ENCODE peak calls at places on chromosomes 4 and X, in four cellular contexts. Z, Q, N and U are unnamed samples.

GRCh38 chr4:115219862-115220261 is 106.4 kb upstream of the NDST4 start:
- DNase-seq in N (no peak), Q (no peak), Z (no peak), U (no peak)

GRCh38 chrX:153626863-153627674 is 19.9 kb upstream of the DUSP9 start:
- DNase-seq in Q (no peak), N (peak), Z (no peak), U (no peak)

GRCh38 chrX:153800746-153801145 is 6.3 kb downstream of the SSR4 start:
- DNase-seq in N (no peak), Z (no peak), Q (no peak), U (no peak)

GRCh38 chrX:106894392-106894909 is 8.7 kb downstream of the RIPPLY1 start:
- DNase-seq in N (peak), Q (peak), Z (no peak), U (peak)

GRCh38 chrX:1264556-1264955 is 4.1 kb upstream of the CSF2RA start:
- DNase-seq in N (no peak), Z (no peak), Q (no peak), U (no peak)

GRCh38 chr4:100289980-100290379 is 99.7 kb upstream of the DDIT4L start:
- DNase-seq in Q (peak), Z (no peak), N (no peak), U (no peak)

GRCh38 chr4:36402008-36402758 is 120.8 kb downstream of the DTHD1 start:
- DNase-seq in N (no peak), Q (no peak), Z (no peak), U (no peak)

GRCh38 chr4:169815606-169816005 is 57.9 kb upstream of the HPF1 start:
- DNase-seq in Q (no peak), Z (no peak), N (no peak), U (peak)

GRCh38 chr4:794911-795725 is 30.8 kb downstream of the CPLX1 start:
- DNase-seq in Z (no peak), N (peak), Q (no peak), U (no peak)

GRCh38 chrX:152926279-152926678 is 28.4 kb downstream of the ZNF185 start:
- DNase-seq in Z (no peak), Q (peak), N (peak), U (peak)

GRCh38 chrX:13650318-13650717 is 2.6 kb upstream of the TCEANC start:
- DNase-seq in Z (no peak), Q (no peak), N (no peak), U (no peak)

GRCh38 chr4:97558204-97558804 is 585.0 kb downstream of the STPG2 start:
- DNase-seq in N (no peak), Q (no peak), Z (no peak), U (no peak)

GRCh38 chrX:49269768-49270248 is at the start of gene PPP1R3F:
- DNase-seq in Q (peak), Z (no peak), N (no peak), U (no peak)

GRCh38 chr4:79141530-79141929 is 184.3 kb downstream of the NAA11 start:
- DNase-seq in Z (no peak), N (no peak), Q (no peak), U (peak)

GRCh38 chrX:75273483-75273882 is 402 bp upstream of the UPRT start:
- DNase-seq in N (peak), Z (no peak), Q (no peak), U (no peak)

GRCh38 chr4:140926672-140927071 is 170.5 kb upstream of the TBC1D9 start:
- DNase-seq in Q (no peak), Z (no peak), N (no peak), U (peak)

GRCh38 chr4:42568610-42569207 is 88.2 kb downstream of the ATP8A1 start:
- DNase-seq in Z (peak), N (peak), Q (peak), U (peak)

GRCh38 chr4:93617596-93617995 is 211.0 kb upstream of the ATOH1 start:
- DNase-seq in Q (no peak), Z (no peak), N (no peak), U (no peak)

GRCh38 chrX:45888518-45888917 is 656.7 kb downstream of the ZNF674 start:
- DNase-seq in Z (no peak), N (no peak), Q (peak), U (no peak)

GRCh38 chrX:45885931-45886330 is 659.3 kb downstream of the ZNF674 start:
- DNase-seq in Q (no peak), Z (no peak), N (no peak), U (no peak)

GRCh38 chrX:45894864-45895645 is 650.2 kb downstream of the ZNF674 start:
- DNase-seq in N (no peak), Z (no peak), Q (no peak), U (no peak)

DNA sequence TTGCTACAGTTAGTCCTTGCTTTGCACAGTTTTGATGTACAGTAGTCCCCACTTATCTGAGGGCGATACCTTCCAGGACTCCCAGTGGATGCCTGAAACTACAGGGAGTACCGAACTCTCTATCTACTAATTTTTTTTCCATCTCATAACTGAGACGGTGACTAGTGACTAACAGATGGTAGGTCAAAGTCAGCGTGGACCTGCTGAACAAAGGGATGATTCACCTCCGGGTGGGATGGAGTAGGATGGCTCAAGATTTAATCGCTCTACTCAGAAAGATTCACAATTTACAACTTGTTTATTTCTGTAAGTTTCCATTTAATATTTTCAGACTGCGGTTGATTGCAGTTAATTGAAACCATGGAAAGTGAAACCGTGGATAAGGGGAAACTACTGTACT is 655.8 kb downstream of the ZNF674 start:
- DNase-seq in N (no peak), Q (no peak), Z (no peak), U (peak)
- TF ChIP-seq FOS in N (no peak), Q (no peak), Z (no peak), U (no peak)

GRCh38 chr4:110643096-110643495 is 20.2 kb upstream of the PITX2 start:
- DNase-seq in N (no peak), Z (no peak), Q (no peak), U (no peak)
- TF ChIP-seq FOS in N (no peak), Z (no peak), Q (no peak), U (no peak)

DNA sequence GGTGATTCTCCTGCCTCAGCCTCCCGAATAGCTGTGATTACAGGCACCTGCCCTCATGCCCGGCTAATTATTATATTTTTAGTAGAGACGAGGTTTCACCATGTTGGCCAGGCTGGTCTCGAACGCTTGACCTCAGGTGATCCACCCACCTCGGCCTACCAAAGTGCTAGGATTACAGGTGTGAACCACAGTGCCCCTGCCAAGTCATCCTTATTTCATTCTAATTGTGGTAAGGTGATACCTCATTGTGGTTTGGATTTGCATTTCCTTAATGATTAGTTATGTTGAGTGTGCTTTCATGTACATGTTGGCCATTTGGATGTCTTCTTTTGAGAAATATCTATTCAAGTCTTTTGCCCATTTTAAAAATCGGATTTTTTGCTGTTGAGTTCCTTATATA is 93.0 kb downstream of the USP9X start:
- DNase-seq in N (no peak), Z (peak), Q (no peak), U (no peak)
- TF ChIP-seq FOS in N (no peak), Z (no peak), Q (no peak), U (no peak)

DNA sequence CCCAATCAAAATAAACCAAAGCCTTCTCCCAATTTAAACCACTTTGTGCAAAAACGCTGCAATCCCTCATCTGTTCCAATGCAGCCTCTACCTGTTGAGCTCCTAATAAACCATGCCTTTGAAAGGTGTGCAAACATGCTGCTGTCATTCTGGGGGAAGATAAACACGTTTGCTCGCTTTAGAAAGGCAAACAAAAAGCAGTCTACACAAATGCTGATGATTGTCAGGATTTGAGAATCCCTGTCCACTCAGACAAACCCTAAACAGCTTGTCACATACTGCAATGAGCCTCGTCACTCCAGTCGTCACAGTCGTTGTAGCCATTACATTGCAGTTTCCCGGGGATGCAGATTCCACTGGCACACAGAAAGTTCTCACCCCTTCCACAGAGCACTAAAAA is 145.2 kb downstream of the CORIN start:
- DNase-seq in Q (no peak), Z (no peak), N (no peak), U (no peak)
- TF ChIP-seq FOS in Q (no peak), Z (no peak), N (no peak), U (no peak)